ENCODE peak calls at places on chromosomes 5 and 9, in five cellular contexts. E is astrocyte; W is small intestine; R is CD8-positive, alpha-beta T cell; G is WERI-Rb-1. K is an unnamed sample.

GRCh38 chr5:76351176-76351575 is 51.9 kb upstream of the IQGAP2 start:
- DNase-seq in R (no peak), E (no peak), G (no peak), W (no peak), K (no peak)

GRCh38 chr5:112381521-112381920 is 37.6 kb downstream of the EPB41L4A start:
- DNase-seq in W (no peak), G (no peak), E (no peak), R (no peak), K (no peak)

GRCh38 chr9:83458530-83458929 is 79.7 kb downstream of the FRMD3 start:
- DNase-seq in G (no peak), W (no peak), R (no peak), E (no peak), K (no peak)

GRCh38 chr5:54309751-54310432 is 481 bp downstream of the ARL15 start:
- DNase-seq in G (peak; percentile 28), E (no peak), W (peak; percentile 51), R (peak; percentile 21), K (peak; percentile 71)

GRCh38 chr9:16526380-16526779 is 344.1 kb downstream of the BNC2 start:
- DNase-seq in G (no peak), R (no peak), W (no peak), E (peak; percentile 82), K (no peak)

GRCh38 chr9:115234094-115234493 is 116.1 kb upstream of the TNC start:
- DNase-seq in E (peak; percentile 95), W (no peak), G (no peak), R (no peak), K (no peak)

GRCh38 chr9:89498845-89499480 is 1.1 kb upstream of the SEMA4D start:
- DNase-seq in R (peak; percentile 67), W (peak; percentile 39), G (no peak), E (no peak), K (no peak)

GRCh38 chr5:37769840-37770239 is 70.0 kb downstream of the GDNF start:
- DNase-seq in E (no peak), W (no peak), G (no peak), R (no peak), K (no peak)

GRCh38 chr9:120386390-120387131 is 193.4 kb downstream of the CDK5RAP2 start:
- DNase-seq in E (peak; percentile 44), G (peak; percentile 24), W (peak; percentile 45), R (no peak), K (no peak)

GRCh38 chr9:110427497-110428104 is 89.9 kb upstream of the TXNDC8 start:
- DNase-seq in R (no peak), G (peak; percentile 58), W (peak; percentile 54), E (peak; percentile 20), K (peak; percentile 36)

GRCh38 chr5:127801751-127802476 is 98.7 kb downstream of the CCDC192 start:
- DNase-seq in E (peak; percentile 53), R (no peak), W (no peak), G (no peak), K (no peak)

GRCh38 chr9:126864771-126865170 is 4.3 kb downstream of the ZBTB34 start:
- DNase-seq in G (no peak), W (no peak), R (no peak), E (no peak), K (no peak)

GRCh38 chr9:35136866-35137265 is 21.2 kb upstream of the ATOSB start:
- DNase-seq in E (no peak), G (no peak), W (no peak), R (no peak), K (no peak)

GRCh38 chr9:37471942-37472679 is 6.9 kb upstream of the ZBTB5 start:
- DNase-seq in G (no peak), W (peak; percentile 70), E (peak; percentile 94), R (no peak), K (peak; percentile 76)

GRCh38 chr5:95669540-95669939 is 13.3 kb downstream of the SPATA9 start:
- DNase-seq in G (peak; percentile 26), W (no peak), R (no peak), E (peak; percentile 99), K (no peak)

GRCh38 chr5:58087905-58088304 is 372.0 kb downstream of the PLK2 start:
- DNase-seq in R (no peak), G (no peak), E (no peak), W (no peak), K (no peak)

GRCh38 chr5:24635217-24635616 is 9.6 kb downstream of the CDH10 start:
- DNase-seq in E (no peak), W (no peak), R (no peak), G (no peak), K (no peak)

DNA sequence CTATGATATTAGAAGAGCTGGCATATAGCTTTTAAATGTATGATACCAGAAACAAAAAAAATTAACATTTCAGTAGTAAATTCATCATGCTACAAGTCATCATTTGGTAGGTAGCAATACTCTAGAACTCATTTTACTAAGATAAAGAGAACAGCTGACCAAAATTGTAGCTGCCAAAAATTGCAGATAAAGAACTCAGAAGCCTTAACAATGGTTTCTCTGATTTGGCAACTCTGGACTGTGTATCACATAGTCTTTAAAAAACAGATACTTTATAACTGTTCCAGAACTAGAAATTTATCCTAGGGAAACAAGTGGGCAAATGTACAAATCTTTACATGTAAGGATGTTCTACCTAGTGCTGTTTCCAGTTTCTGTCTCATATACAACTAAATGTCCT is 33.9 kb downstream of the ZFR start:
- DNase-seq in G (no peak), R (no peak), E (peak; percentile 16), W (no peak), K (no peak)
- H3K36me3 ChIP-seq in G (peaks cover 81% of the 10 kb centered on the region), R (peaks cover 46% of the 10 kb centered on the region), E (peaks cover 38% of the 10 kb centered on the region), W (peaks cover 8% of the 10 kb centered on the region), K (peaks cover 17% of the 10 kb centered on the region)

GRCh38 chr9:112286906-112287305 is 46.5 kb downstream of the PTBP3 start:
- DNase-seq in W (no peak), E (no peak), R (no peak), G (no peak), K (no peak)

GRCh38 chr9:112285056-112285455 is 48.4 kb downstream of the PTBP3 start:
- DNase-seq in W (no peak), G (no peak), R (no peak), E (no peak), K (no peak)

GRCh38 chr9:112283854-112284253 is 49.6 kb downstream of the PTBP3 start:
- DNase-seq in W (no peak), R (no peak), G (no peak), E (no peak), K (no peak)

GRCh38 chr9:112288029-112288428 is 45.4 kb downstream of the PTBP3 start:
- DNase-seq in R (no peak), G (no peak), E (peak; percentile 32), W (no peak), K (no peak)
- H3K36me3 ChIP-seq in R (peaks cover 5% of the 10 kb centered on the region), G (peaks cover 2% of the 10 kb centered on the region), E (no peaks in the 10 kb centered on the region), W (peaks cover 3% of the 10 kb centered on the region), K (peaks cover 4% of the 10 kb centered on the region)

GRCh38 chr5:150044712-150045111 is 41.6 kb downstream of the CSF1R start:
- DNase-seq in R (no peak), W (no peak), G (no peak), E (peak; percentile 53), K (no peak)

GRCh38 chr5:150043657-150044333 is 42.6 kb downstream of the CSF1R start:
- DNase-seq in R (no peak), G (no peak), W (peak; percentile 90), E (peak; percentile 66), K (no peak)

GRCh38 chr5:150044334-150044681 is 42.0 kb downstream of the CSF1R start:
- DNase-seq in G (no peak), W (no peak), R (no peak), E (peak; percentile 81), K (no peak)

GRCh38 chr5:150045512-150045911 is 40.8 kb downstream of the CSF1R start:
- DNase-seq in E (no peak), G (peak; percentile 37), R (no peak), W (no peak), K (no peak)

DNA sequence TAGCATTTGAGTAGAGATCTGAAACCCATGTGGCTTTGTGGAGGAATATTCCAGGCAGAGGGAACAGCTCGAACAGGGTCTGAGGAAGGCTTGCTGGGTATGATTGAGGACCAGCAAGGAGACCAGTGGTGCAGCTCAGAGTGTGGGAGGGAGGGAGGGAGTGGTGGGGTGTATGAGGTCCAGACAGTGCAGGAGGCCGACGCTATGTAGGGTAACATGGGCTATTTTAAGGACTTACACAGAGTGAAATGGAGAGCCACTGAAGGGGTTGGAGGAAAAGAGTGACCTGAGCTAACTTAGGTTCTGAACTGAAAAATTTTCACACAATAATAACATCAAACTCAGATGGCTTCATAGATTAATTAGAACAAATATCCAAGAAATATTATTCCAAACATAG is 41.9 kb downstream of the HMGXB3 start:
- DNase-seq in E (no peak), W (no peak), G (no peak), R (no peak), K (no peak)
- H3K36me3 ChIP-seq in E (peaks cover 66% of the 10 kb centered on the region), W (peaks cover 21% of the 10 kb centered on the region), G (peaks cover 90% of the 10 kb centered on the region), R (peaks cover 61% of the 10 kb centered on the region), K (peaks cover 28% of the 10 kb centered on the region)

GRCh38 chr9:85943757-85944430 is 2.9 kb downstream of the NAA35 start:
- DNase-seq in R (no peak), W (no peak), E (no peak), G (no peak), K (no peak)

GRCh38 chr9:85944672-85945071 is 3.7 kb downstream of the NAA35 start:
- DNase-seq in W (no peak), R (no peak), E (no peak), G (no peak), K (no peak)

GRCh38 chr9:85949591-85950335 is 8.8 kb downstream of the NAA35 start:
- DNase-seq in R (no peak), G (no peak), E (peak; percentile 34), W (no peak), K (no peak)
- H3K36me3 ChIP-seq in R (peaks cover 4% of the 10 kb centered on the region), G (peaks cover 54% of the 10 kb centered on the region), E (peaks cover 25% of the 10 kb centered on the region), W (peaks cover 6% of the 10 kb centered on the region), K (no peaks in the 10 kb centered on the region)

DNA sequence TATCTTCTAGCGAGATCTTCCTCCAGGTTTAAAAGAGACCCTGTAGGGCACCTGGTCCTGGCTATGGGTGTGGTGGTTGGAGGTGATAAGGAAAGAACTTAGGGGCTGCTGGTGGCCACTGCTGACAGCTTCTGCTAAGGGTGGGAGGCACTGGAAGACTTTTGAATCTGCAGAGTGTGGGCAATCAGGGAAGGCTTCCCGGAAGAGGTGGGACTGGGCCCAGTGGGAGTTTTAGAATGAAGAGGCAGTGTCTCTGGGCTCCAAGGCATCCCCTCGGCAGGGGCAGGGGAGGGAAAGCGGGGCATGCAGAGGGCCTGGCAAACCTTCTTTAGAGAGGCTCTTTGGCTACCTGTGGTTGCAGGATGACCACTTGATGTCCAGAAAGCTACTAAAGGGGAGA is 23.0 kb upstream of the DAB2IP start:
- DNase-seq in W (no peak), G (no peak), E (no peak), R (no peak), K (no peak)
- H3K36me3 ChIP-seq in W (no peaks in the 10 kb centered on the region), G (no peaks in the 10 kb centered on the region), E (no peaks in the 10 kb centered on the region), R (no peaks in the 10 kb centered on the region), K (no peaks in the 10 kb centered on the region)

DNA sequence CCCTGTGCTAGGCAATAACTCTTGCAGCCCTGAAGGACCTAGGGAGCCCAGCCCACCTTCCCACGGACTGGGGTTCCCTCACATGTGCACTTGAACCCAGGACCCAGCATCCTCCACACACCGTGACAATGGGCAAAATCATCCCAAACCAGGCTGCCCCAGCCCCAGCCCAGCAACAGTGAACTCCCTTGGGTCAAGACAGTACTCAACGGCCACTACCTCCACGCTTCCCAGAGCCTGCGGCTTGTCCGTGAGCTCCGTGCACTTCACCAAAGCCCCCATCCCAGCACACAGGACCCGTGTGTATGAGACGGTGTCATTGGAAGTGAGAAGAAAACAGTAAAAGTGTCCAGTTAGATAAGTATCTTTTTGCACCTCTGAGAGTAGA is 55.8 kb downstream of the IPPK start:
- DNase-seq in W (no peak), R (no peak), G (no peak), E (no peak), K (no peak)
- H3K36me3 ChIP-seq in W (peaks cover 17% of the 10 kb centered on the region), R (peaks cover 16% of the 10 kb centered on the region), G (peaks cover 42% of the 10 kb centered on the region), E (peaks cover 32% of the 10 kb centered on the region), K (peaks cover 8% of the 10 kb centered on the region)

K was measured in H7.